ENCODE peak calls at places on chromosomes 11 and 22, in ten cellular contexts. S, K, H, B, R, P, T, G, F and V are unnamed samples.

GRCh38 chr22:48706934-48707748 is 1120.5 kb downstream of the BRD1 start:
- DNase-seq in S (no peak), K (no peak), H (no peak), B (no peak), R (no peak), P (no peak), T (no peak), G (no peak), F (no peak), V (no peak)

GRCh38 chr22:45537734-45538181 is 35.1 kb downstream of the FBLN1 start:
- DNase-seq in S (peak), K (no peak), H (peak), B (no peak), R (no peak), P (peak), T (no peak), G (peak), F (no peak), V (peak)

GRCh38 chr11:75703709-75704237 is 13.9 kb upstream of the MOGAT2 start:
- DNase-seq in S (no peak), K (no peak), H (no peak), B (no peak), R (no peak), P (no peak), T (no peak), G (no peak), F (no peak), V (no peak)

GRCh38 chr11:74783241-74783871 is 34.7 kb downstream of the RNF169 start:
- DNase-seq in S (no peak), K (no peak), H (peak), B (no peak), R (no peak), P (no peak), T (no peak), G (peak), F (no peak), V (no peak)

GRCh38 chr22:36808611-36809344 is 8.1 kb downstream of the PVALB start:
- DNase-seq in S (no peak), K (no peak), H (no peak), B (no peak), R (no peak), P (no peak), T (no peak), G (no peak), F (no peak), V (no peak)

GRCh38 chr11:111335124-111335535 is 36.8 kb downstream of the POU2AF3 start:
- DNase-seq in S (no peak), K (peak), H (no peak), B (no peak), R (no peak), P (no peak), T (no peak), G (no peak), F (no peak), V (no peak)

GRCh38 chr11:47716692-47717091 is 1.5 kb upstream of the AGBL2 start:
- DNase-seq in S (no peak), K (no peak), H (no peak), B (no peak), R (no peak), P (no peak), T (no peak), G (no peak), F (no peak), V (no peak)

GRCh38 chr11:78256962-78257361 is 68.2 kb downstream of the USP35 start:
- DNase-seq in S (peak), K (no peak), H (peak), B (no peak), R (no peak), P (peak), T (no peak), G (peak), F (no peak), V (no peak)

GRCh38 chr11:58285483-58286040 is 17.5 kb upstream of the OR10W1 start:
- DNase-seq in S (no peak), K (no peak), H (no peak), B (no peak), R (no peak), P (no peak), T (no peak), G (no peak), F (no peak), V (no peak)